ENCODE peak calls at places on chromosomes 11 and 22, in nine cellular contexts. A, G, H, I, Q, J, T, F and P are unnamed samples.
A peak's percentile ranks its signal among the peaks of the same experiment; 100 is the strongest.

GRCh38 chr11:29985248-29985647 is 31.6 kb downstream of the KCNA4 start:
- DNase-seq in A (no peak), G (no peak), H (no peak), I (no peak), Q (no peak), J (no peak), T (no peak), F (no peak), P (no peak)

GRCh38 chr22:49756656-49757055 is 71.0 kb downstream of the BRD1 start:
- DNase-seq in A (peak; percentile 20), G (no peak), H (no peak), I (no peak), Q (peak; percentile 45), J (no peak), T (no peak), F (no peak), P (no peak)

GRCh38 chr11:134524876-134525845 is 113.1 kb upstream of the B3GAT1 start:
- DNase-seq in A (no peak), G (no peak), H (no peak), I (no peak), Q (peak; percentile 48), J (no peak), T (no peak), F (no peak), P (no peak)

GRCh38 chr11:83734120-83734519 is 448.0 kb upstream of the CCDC90B start:
- DNase-seq in A (no peak), G (no peak), H (no peak), I (no peak), Q (no peak), J (no peak), T (no peak), F (no peak), P (no peak)

GRCh38 chr11:120523196-120523595 is 11.6 kb downstream of the GRIK4 start:
- DNase-seq in A (no peak), G (no peak), H (no peak), I (no peak), Q (no peak), J (no peak), T (no peak), F (no peak), P (no peak)

GRCh38 chr11:72230764-72231365 is 6.3 kb downstream of the INPPL1 start:
- DNase-seq in A (peak; percentile 23), G (no peak), H (no peak), I (no peak), Q (no peak), J (no peak), T (no peak), F (no peak), P (no peak)

GRCh38 chr11:132158091-132158490 is 787.7 kb downstream of the NTM start:
- DNase-seq in A (peak; percentile 27), G (peak; percentile 41), H (no peak), I (peak; percentile 14), Q (no peak), J (no peak), T (no peak), F (peak; percentile 16), P (no peak)

GRCh38 chr11:123129920-123130319 is 65.1 kb downstream of the CLMP start:
- DNase-seq in A (no peak), G (no peak), H (no peak), I (peak; percentile 92), Q (no peak), J (no peak), T (no peak), F (peak; percentile 91), P (no peak)

GRCh38 chr22:36510384-36510783 is 3.5 kb upstream of the FOXRED2 start:
- DNase-seq in A (no peak), G (peak; percentile 52), H (no peak), I (no peak), Q (no peak), J (no peak), T (no peak), F (no peak), P (no peak)

GRCh38 chr11:12240669-12241068 is 130.3 kb downstream of the MICAL2 start:
- DNase-seq in A (no peak), G (no peak), H (no peak), I (no peak), Q (no peak), J (no peak), T (no peak), F (no peak), P (no peak)

GRCh38 chr22:20571531-20572007 is 64.2 kb downstream of the MED15 start:
- DNase-seq in A (peak; percentile 43), G (no peak), H (no peak), I (no peak), Q (no peak), J (no peak), T (peak; percentile 64), F (peak; percentile 15), P (peak; percentile 48)

GRCh38 chr11:29227816-29228215 is 789.0 kb downstream of the KCNA4 start:
- DNase-seq in A (no peak), G (no peak), H (no peak), I (no peak), Q (no peak), J (no peak), T (no peak), F (no peak), P (no peak)

GRCh38 chr22:49307071-49307830 is 520.4 kb downstream of the BRD1 start:
- DNase-seq in A (peak; percentile 8), G (no peak), H (no peak), I (no peak), Q (peak; percentile 40), J (no peak), T (no peak), F (no peak), P (no peak)

DNA sequence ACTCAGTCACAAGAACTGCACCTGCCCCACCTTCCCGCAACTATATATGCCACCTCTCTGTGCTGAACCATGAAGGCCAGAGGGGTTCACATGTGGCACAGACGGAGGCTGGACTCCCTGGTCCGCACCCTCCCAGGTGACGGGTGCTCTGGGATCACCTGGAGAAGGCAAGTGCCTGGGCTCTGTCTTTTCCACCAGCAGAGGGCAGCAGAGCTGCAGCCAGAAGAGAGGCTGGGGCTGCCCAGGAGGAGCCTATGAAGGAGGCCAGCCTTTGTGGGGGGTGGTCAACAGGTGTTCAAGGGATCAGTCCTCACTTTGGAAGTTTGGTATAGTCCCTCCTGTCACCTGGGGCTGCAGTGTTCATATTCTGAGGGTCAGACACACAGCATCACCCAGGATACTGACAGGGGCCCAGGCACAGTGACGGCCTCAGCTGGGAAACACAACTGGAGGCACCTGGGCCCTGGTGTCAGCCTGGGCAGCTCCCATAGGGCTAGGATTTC is 39.2 kb upstream of the IGLL5 start:
- DNase-seq in A (peak; percentile 78), G (peak; percentile 44), H (peak; percentile 50), I (peak; percentile 31), Q (no peak), J (no peak), T (peak; percentile 62), F (peak; percentile 27), P (peak; percentile 67)
- TF ChIP-seq CTCF in A (no peak), G (peak; percentile 88), H (peak; percentile 36), I (peak; percentile 64), Q (peak; percentile 78), J (peak; percentile 90), T (peak; percentile 80), F (peak; percentile 81), P (peak; percentile 98)

GRCh38 chr11:10633261-10633660 is 60.3 kb downstream of the IRAG1 start:
- DNase-seq in A (no peak), G (peak; percentile 48), H (no peak), I (no peak), Q (no peak), J (no peak), T (no peak), F (no peak), P (no peak)

GRCh38 chr11:10631761-10632160 is 61.8 kb downstream of the IRAG1 start:
- DNase-seq in A (no peak), G (no peak), H (no peak), I (no peak), Q (no peak), J (no peak), T (no peak), F (no peak), P (no peak)

GRCh38 chr11:10629431-10630002 is 61.1 kb upstream of the LYVE1 start:
- DNase-seq in A (no peak), G (no peak), H (no peak), I (no peak), Q (no peak), J (no peak), T (no peak), F (no peak), P (no peak)

GRCh38 chr11:10634407-10634806 is 59.1 kb downstream of the IRAG1 start:
- DNase-seq in A (no peak), G (no peak), H (no peak), I (no peak), Q (no peak), J (no peak), T (no peak), F (no peak), P (no peak)

GRCh38 chr11:10632483-10632882 is 61.1 kb downstream of the IRAG1 start:
- DNase-seq in A (no peak), G (no peak), H (no peak), I (no peak), Q (no peak), J (no peak), T (no peak), F (no peak), P (no peak)
- H3K27ac ChIP-seq in A (no peak overlapping the region), G (no peak overlapping the region), H (no peak overlapping the region), I (no peak overlapping the region), Q (peak overlapping the region; percentile 89), J (no peak overlapping the region), T (no peak overlapping the region), F (no peak overlapping the region), P (no peak overlapping the region)

GRCh38 chr11:114762437-114762836 is 84.1 kb downstream of the NXPE2 start:
- DNase-seq in A (peak; percentile 48), G (no peak), H (peak; percentile 44), I (peak; percentile 54), Q (peak; percentile 74), J (no peak), T (no peak), F (peak; percentile 47), P (no peak)
- TF ChIP-seq CTCF in A (no peak), G (peak; percentile 61), H (no peak), I (peak; percentile 78), Q (peak; percentile 79), J (peak; percentile 83), T (no peak), F (peak; percentile 78), P (no peak)

DNA sequence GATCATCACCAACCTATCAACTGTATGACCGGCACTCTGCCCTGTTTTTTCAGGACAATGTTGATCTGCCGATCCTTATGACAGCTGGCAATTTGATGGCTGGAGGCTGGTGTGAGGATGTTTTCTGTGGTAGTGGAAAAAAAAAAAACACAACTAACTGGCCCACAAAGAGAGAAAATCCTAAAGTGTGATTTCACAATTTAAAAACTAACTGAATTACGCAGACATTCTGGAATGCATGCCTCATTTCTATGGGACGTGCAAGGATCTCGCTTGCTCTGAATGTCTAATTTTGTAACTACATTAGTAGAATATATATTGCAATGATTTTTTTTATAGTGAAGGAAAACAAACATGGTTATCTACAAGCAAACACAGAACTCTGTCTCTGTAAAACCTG is 590.5 kb downstream of the ETS1 start:
- DNase-seq in A (no peak), G (no peak), H (no peak), I (peak; percentile 60), Q (no peak), J (no peak), T (no peak), F (peak; percentile 69), P (no peak)
- H3K27ac ChIP-seq in A (no peak overlapping the region), G (no peak overlapping the region), H (no peak overlapping the region), I (peak overlapping the region; percentile 40), Q (no peak overlapping the region), J (no peak overlapping the region), T (no peak overlapping the region), F (no peak overlapping the region), P (no peak overlapping the region)